ENCODE peak calls at places on chromosome 6, in four cellular contexts. F is K562, T is H1, L is HepG2. A is an unnamed sample.

GRCh38 chr6:97437087-97437486 is 154.1 kb upstream of the MMS22L start:
- DNase-seq in L (peak; percentile 31), F (peak; percentile 11), T (no peak), A (peak; percentile 10)

GRCh38 chr6:56890683-56891429 is 64.1 kb upstream of the BEND6 start:
- DNase-seq in F (peak; percentile 38), L (no peak), T (no peak), A (peak; percentile 58)

GRCh38 chr6:76792394-76792793 is 670.9 kb downstream of the HTR1B start:
- DNase-seq in F (no peak), L (no peak), T (no peak), A (no peak)

GRCh38 chr6:43247115-43247999 is 4.1 kb downstream of the TTBK1 start:
- DNase-seq in F (peak; percentile 92), L (peak; percentile 58), T (no peak), A (peak; percentile 53)

GRCh38 chr6:122817362-122817761 is 28.3 kb downstream of the SMPDL3A start:
- DNase-seq in F (no peak), L (no peak), T (no peak), A (no peak)

GRCh38 chr6:169326067-169326799 is 72.6 kb upstream of the THBS2 start:
- DNase-seq in T (peak; percentile 72), L (peak; percentile 54), F (no peak), A (no peak)

GRCh38 chr6:165605901-165606739 is 56.9 kb downstream of the PDE10A start:
- DNase-seq in L (no peak), F (no peak), T (no peak), A (no peak)

GRCh38 chr6:46899636-46900035 is 22.1 kb downstream of the ADGRF5 start:
- DNase-seq in T (no peak), L (no peak), F (no peak), A (no peak)

GRCh38 chr6:73667798-73668197 is 14.0 kb upstream of the SLC17A5 start:
- DNase-seq in F (no peak), L (no peak), T (no peak), A (no peak)

GRCh38 chr6:16228709-16229665 is 9.4 kb upstream of the GMPR start:
- DNase-seq in L (no peak), F (no peak), T (no peak), A (no peak)

GRCh38 chr6:134115715-134116074 is 63.3 kb upstream of the SLC2A12 start:
- DNase-seq in F (no peak), L (no peak), T (no peak), A (no peak)

GRCh38 chr6:134106702-134107101 is 54.3 kb upstream of the SLC2A12 start:
- DNase-seq in L (no peak), T (no peak), F (no peak), A (no peak)

GRCh38 chr6:134114918-134115714 is 62.7 kb upstream of the SLC2A12 start:
- DNase-seq in L (no peak), T (no peak), F (no peak), A (no peak)

GRCh38 chr6:134114489-134114888 is 62.1 kb upstream of the SLC2A12 start:
- DNase-seq in F (no peak), L (no peak), T (no peak), A (no peak)

GRCh38 chr6:134111062-134111677 is 58.7 kb upstream of the SLC2A12 start:
- DNase-seq in L (peak; percentile 82), T (no peak), F (peak; percentile 85), A (peak; percentile 53)
- TF ChIP-seq HDAC2 in L (peak; percentile 49), T (no peak), F (no peak), A (no peak)

DNA sequence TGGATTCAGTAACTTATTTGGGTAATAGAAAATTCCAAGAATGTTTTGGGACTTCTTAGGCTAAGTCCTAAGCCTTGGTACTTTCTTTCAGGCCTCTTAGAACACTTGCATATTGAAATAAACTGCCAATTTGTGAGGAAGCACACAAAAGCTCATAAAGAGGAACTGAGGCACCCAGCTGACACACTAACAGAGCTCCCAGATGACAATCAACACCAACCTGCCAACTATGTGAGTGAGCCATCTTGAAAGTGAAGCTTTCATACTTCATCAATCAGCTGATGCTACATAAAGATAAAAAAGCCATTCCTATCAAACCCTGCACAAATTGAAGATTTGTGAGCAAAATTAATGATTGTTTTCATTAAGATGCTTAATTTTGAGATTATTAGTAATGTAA is 832.5 kb upstream of the EPHA7 start:
- DNase-seq in L (no peak), F (no peak), T (no peak), A (no peak)
- TF ChIP-seq JUN in L (no peak), F (no peak), T (no peak), A (no peak)

DNA sequence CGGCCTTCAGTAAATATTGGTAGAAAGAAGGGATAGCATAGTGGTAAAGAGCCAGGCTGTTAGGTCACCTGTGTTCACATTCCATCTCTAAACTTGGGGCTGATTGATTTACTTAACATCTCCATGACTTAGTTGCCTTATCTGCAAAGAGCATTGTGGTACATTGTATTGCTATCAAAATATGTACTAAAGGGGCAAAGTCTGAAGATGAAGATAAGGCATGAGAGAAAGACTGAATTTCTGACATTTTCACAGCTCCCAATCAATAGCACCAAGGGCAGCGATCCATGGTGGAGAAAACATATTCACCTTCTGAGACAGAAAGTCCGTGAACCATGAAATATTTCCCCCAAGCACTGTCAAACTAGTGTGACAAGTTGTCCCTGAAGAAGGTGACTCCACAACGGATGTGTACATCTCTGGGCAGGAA is 223.3 kb upstream of the STXBP5 start:
- DNase-seq in T (no peak), L (peak; percentile 93), F (no peak), A (no peak)
- TF ChIP-seq HDAC2 in T (no peak), L (peak; percentile 96), F (no peak), A (no peak)

GRCh38 chr6:166987930-166988329 is 11.3 kb upstream of the CEP43 start:
- DNase-seq in L (no peak), T (no peak), F (no peak), A (no peak)

GRCh38 chr6:166988674-166989201 is 10.5 kb upstream of the CEP43 start:
- DNase-seq in F (no peak), L (no peak), T (no peak), A (no peak)

GRCh38 chr6:166987448-166987847 is 11.7 kb upstream of the CEP43 start:
- DNase-seq in F (no peak), L (peak; percentile 31), T (no peak), A (no peak)

DNA sequence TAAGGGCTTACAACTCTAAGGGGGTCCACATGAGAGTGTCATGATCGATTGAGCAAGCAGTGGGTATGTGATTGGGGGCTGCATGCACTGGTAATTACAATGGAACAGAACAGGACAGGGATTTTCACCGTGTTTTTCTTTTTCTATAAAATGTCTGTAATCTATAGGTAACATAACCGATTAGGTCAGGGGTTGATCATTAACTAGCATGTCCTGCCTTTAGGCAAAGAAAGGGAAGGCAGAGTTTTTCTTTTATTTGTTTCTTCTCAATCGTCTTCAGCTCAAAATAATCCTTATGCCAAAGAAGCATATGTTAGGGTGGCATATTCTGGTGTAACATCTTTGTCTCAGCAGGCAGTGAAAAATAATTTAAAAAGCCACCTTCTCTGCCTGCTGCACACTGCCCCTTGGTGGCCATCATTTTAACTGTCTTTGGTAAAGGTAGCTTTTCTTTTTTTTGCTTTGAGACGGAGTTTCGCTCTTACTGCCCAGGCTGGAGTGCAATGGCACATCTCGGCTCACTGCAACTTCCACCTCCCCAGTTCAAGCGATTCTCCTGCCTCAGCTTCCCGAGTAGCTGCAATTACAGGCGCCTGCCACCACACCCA is 9.7 kb upstream of the CEP43 start:
- DNase-seq in F (no peak), L (peak; percentile 47), T (no peak), A (no peak)
- TF ChIP-seq JUN in F (no peak), L (no peak), T (no peak), A (no peak)

GRCh38 chr6:66902457-66902856 is 1195.4 kb upstream of the EYS start:
- DNase-seq in F (no peak), L (no peak), T (no peak), A (no peak)

GRCh38 chr6:66897576-66897975 is 1190.5 kb upstream of the EYS start:
- DNase-seq in L (peak; percentile 4), T (peak; percentile 40), F (no peak), A (peak; percentile 13)

GRCh38 chr6:66896415-66896814 is 1189.4 kb upstream of the EYS start:
- DNase-seq in F (no peak), L (peak; percentile 5), T (no peak), A (no peak)

DNA sequence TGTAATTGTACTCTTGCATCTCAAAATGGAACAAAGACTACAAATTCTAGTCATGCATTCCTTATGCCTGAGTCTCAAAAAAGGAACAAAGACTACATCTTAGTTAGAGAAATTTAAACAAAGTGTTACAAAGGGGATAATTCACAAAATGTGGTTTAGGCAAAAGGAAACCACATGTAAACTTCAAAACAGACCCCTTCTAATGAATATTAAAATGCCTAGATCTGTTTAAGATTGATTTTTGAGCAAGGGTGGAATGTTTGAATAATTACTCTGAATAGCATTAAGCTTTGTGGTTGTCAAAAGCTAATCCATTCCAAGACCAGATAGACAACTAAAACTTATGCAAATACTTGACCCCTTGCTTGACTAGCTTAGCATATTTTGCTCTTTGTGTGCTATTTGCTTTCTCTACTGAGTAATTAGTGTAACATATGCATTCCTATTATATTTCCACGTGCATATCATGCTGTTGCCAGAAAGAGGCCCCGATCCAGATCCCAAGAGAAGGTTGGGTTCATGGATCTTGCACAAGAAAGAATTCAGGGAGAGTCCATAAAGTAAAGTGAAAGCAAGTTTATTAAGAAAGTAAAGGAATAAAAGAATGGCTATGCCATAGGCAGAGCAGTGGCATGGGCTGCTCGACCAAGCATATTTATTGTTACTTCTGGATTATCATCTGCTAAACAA is 1193.2 kb upstream of the EYS start:
- DNase-seq in L (no peak), T (no peak), F (no peak), A (no peak)
- TF ChIP-seq HDAC2 in L (no peak), T (no peak), F (no peak), A (no peak)

DNA sequence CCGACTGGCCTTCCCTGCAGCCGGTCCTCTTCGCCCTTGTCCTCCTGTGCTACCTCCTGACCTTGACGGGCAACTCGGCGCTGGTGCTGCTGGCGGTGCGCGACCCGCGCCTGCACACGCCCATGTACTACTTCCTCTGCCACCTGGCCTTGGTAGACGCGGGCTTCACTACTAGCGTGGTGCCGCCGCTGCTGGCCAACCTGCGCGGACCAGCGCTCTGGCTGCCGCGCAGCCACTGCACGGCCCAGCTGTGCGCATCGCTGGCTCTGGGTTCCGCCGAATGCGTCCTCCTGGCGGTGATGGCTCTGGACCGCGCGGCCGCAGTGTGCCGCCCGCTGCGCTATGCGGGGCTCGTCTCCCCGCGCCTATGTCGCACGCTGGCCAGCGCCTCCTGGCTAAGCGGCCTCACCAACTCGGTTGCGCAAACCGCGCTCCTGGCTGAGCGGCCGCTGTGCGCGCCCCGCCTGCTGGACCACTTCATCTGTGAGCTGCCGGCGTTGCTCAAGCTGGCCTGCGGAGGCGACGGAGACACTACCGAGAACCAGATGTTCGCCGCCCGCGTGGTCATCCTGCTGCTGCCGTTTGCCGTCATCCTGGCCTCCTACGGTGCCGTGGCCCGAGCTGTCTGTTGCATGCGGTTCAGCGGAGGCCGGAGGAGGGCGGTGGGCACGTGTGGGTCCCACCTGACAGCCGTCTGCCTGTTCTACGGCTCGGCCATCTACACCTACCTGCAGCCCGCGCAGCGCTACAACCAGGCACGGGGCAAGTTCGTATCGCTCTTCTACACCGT is 6.1 kb downstream of the UBD start:
- DNase-seq in F (no peak), T (peak; percentile 85), L (no peak), A (no peak)
- TF ChIP-seq JUN in F (no peak), T (no peak), L (no peak), A (no peak)

DNA sequence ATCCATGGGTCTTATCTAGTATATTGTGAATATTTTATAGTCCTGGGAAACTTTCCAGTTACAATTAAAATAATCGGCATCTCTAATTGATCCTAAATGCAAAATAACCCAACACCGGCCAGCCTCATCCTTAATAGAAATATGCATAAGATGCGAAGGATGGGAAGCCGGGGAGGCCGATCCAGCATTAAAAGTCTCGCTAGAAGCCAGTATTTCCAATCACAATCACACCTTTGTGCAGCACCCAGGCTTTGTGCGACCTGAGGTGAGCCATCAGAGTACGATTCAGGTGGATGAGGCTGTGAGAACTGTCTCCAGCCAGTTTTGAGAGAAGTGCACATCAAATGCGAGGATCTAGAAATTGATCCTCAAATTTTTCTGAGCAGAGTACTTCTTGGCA is 65.3 kb downstream of the EZR start:
- DNase-seq in F (no peak), T (no peak), L (no peak), A (no peak)
- TF ChIP-seq HDAC2 in F (no peak), T (no peak), L (no peak), A (no peak)